ENCODE peak calls at places on chromosomes 6 and 20, in eight cellular contexts. M, H, O, X, B, N, T and A are unnamed samples.

GRCh38 chr6:131470549-131470948 is 102.5 kb upstream of the ARG1 start:
- DNase-seq in M (no peak), H (no peak), O (no peak), X (no peak), B (no peak), N (no peak), T (no peak), A (no peak)

GRCh38 chr6:22892452-22892851 is 323.1 kb downstream of the HDGFL1 start:
- DNase-seq in M (no peak), H (no peak), O (no peak), X (no peak), B (no peak), N (no peak), T (no peak), A (no peak)

GRCh38 chr20:47319517-47320252 is 36.8 kb downstream of the ZMYND8 start:
- DNase-seq in M (no peak), H (peak; percentile 73), O (peak; percentile 78), X (peak; percentile 73), B (peak; percentile 84), N (no peak), T (peak; percentile 93), A (peak; percentile 79)

GRCh38 chr20:44038681-44039123 is 124.0 kb downstream of the TOX2 start:
- DNase-seq in M (peak; percentile 61), H (no peak), O (no peak), X (peak; percentile 30), B (peak; percentile 54), N (no peak), T (peak; percentile 21), A (peak; percentile 48)

GRCh38 chr20:37395921-37396519 is 50.1 kb downstream of the SRC start:
- DNase-seq in M (no peak), H (no peak), O (no peak), X (no peak), B (no peak), N (peak; percentile 53), T (no peak), A (no peak)

GRCh38 chr6:2848851-2849250 is 7.2 kb upstream of the SERPINB1 start:
- DNase-seq in M (peak; percentile 86), H (peak; percentile 58), O (no peak), X (no peak), B (no peak), N (peak; percentile 45), T (peak; percentile 49), A (no peak)

GRCh38 chr6:167647750-167648470 is 178.8 kb upstream of the AFDN start:
- DNase-seq in M (peak; percentile 35), H (no peak), O (no peak), X (no peak), B (no peak), N (no peak), T (no peak), A (no peak)

GRCh38 chr6:84728602-84729001 is 35.8 kb downstream of the TBX18 start:
- DNase-seq in M (no peak), H (no peak), O (peak; percentile 15), X (no peak), B (no peak), N (peak; percentile 42), T (no peak), A (no peak)

GRCh38 chr6:24836116-24836515 is 37.4 kb upstream of the ARMH2 start:
- DNase-seq in M (no peak), H (no peak), O (no peak), X (no peak), B (no peak), N (no peak), T (no peak), A (no peak)

GRCh38 chr6:81788748-81789147 is 36.3 kb upstream of the TENT5A start:
- DNase-seq in M (no peak), H (no peak), O (no peak), X (no peak), B (no peak), N (no peak), T (no peak), A (no peak)

GRCh38 chr6:168968228-168968627 is 285.4 kb downstream of the THBS2 start:
- DNase-seq in M (no peak), H (peak; percentile 57), O (no peak), X (no peak), B (no peak), N (peak; percentile 17), T (no peak), A (peak; percentile 86)

GRCh38 chr6:21883929-21884328 is 290.4 kb downstream of the SOX4 start:
- DNase-seq in M (no peak), H (no peak), O (no peak), X (no peak), B (no peak), N (no peak), T (no peak), A (no peak)

GRCh38 chr20:50594591-50595432 is 84.6 kb downstream of the PTPN1 start:
- DNase-seq in M (no peak), H (no peak), O (no peak), X (no peak), B (no peak), N (peak; percentile 31), T (no peak), A (no peak)
- TF ChIP-seq POLR2A in M (no peak), H (no peak), O (no peak), X (no peak), B (no peak), N (peak; percentile 19), T (no peak), A (no peak)

GRCh38 chr6:114164206-114164605 is 178.6 kb downstream of the HS3ST5 start:
- DNase-seq in M (no peak), H (no peak), O (no peak), X (no peak), B (no peak), N (no peak), T (no peak), A (no peak)
- TF ChIP-seq POLR2AphosphoS5 in M (no peak), H (no peak), O (no peak), X (no peak), B (no peak), N (no peak), T (no peak), A (no peak)

GRCh38 chr20:63896136-63896890 is 1.4 kb downstream of the DNAJC5 start:
- DNase-seq in M (peak; percentile 89), H (peak; percentile 65), O (no peak), X (no peak), B (no peak), N (peak; percentile 33), T (peak; percentile 81), A (no peak)

GRCh38 chr20:63895886-63896135 is 885 bp downstream of the DNAJC5 start:
- DNase-seq in M (no peak), H (no peak), O (no peak), X (no peak), B (no peak), N (no peak), T (no peak), A (no peak)

GRCh38 chr20:63893999-63894357 is 948 bp upstream of the DNAJC5 start:
- DNase-seq in M (no peak), H (no peak), O (no peak), X (no peak), B (no peak), N (no peak), T (no peak), A (no peak)

GRCh38 chr20:63895202-63895885 is 418 bp downstream of the DNAJC5 start:
- DNase-seq in M (peak; percentile 86), H (no peak), O (no peak), X (peak; percentile 56), B (no peak), N (no peak), T (no peak), A (no peak)

GRCh38 chr20:63894358-63895201 is at the start of gene DNAJC5:
- DNase-seq in M (peak; percentile 99), H (peak; percentile 97), O (peak; percentile 85), X (peak; percentile 99), B (peak; percentile 95), N (peak; percentile 100), T (peak; percentile 98), A (peak; percentile 97)
- H3K4me3 ChIP-seq in M (peak within 1 kb of the TSS; percentile 45), H (peak within 1 kb of the TSS; percentile 63), O (peak within 1 kb of the TSS; percentile 86), X (peak within 1 kb of the TSS; percentile 57), B (peak within 1 kb of the TSS; percentile 71), N (peak within 1 kb of the TSS; percentile 61), T (peak within 1 kb of the TSS; percentile 66), A (peak within 1 kb of the TSS; percentile 48)

DNA sequence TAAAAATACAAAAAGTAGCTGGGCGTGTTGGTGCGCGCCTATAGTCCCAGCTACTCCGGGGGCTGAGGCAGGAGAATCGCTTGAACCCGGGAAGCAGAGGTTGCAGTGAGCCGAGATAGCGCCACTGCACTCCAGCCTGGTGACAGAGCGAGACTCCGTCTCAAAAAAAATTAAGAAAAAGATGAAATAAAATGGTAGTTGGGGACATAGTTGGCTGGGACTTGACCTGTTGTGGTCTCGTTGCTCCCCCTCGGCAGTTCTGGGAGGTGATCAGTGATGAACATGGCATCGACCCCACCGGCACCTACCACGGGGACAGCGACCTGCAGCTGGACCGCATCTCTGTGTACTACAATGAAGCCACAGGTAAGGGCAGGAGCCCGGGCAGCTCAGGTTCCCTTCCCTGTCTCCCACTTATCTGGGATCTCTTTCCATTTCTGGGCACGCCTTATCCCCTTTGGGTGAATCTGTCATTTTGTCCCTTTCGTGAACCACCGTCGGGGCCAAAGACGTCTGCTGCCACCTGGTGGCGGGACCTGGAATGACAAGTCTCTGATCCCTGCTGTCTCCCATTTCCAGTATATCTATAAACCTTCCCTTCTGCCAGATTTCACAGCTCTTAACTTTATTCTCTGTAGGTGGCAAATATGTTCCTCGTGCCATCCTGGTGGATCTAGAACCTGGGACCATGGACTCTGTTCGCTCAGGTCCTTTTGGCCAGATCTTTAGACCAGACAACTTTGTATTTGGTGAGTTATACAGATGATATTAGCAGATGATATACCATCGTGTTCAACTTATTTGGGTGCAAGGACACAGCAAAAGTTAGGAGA is 2.3 kb downstream of the TUBB start:
- DNase-seq in M (peak; percentile 95), H (peak; percentile 89), O (peak; percentile 62), X (peak; percentile 92), B (peak; percentile 91), N (peak; percentile 68), T (peak; percentile 88), A (peak; percentile 89)
- TF ChIP-seq POLR2A in M (no peak), H (peak; percentile 15), O (no peak), X (peak; percentile 77), B (no peak), N (peak; percentile 54), T (no peak), A (no peak)

DNA sequence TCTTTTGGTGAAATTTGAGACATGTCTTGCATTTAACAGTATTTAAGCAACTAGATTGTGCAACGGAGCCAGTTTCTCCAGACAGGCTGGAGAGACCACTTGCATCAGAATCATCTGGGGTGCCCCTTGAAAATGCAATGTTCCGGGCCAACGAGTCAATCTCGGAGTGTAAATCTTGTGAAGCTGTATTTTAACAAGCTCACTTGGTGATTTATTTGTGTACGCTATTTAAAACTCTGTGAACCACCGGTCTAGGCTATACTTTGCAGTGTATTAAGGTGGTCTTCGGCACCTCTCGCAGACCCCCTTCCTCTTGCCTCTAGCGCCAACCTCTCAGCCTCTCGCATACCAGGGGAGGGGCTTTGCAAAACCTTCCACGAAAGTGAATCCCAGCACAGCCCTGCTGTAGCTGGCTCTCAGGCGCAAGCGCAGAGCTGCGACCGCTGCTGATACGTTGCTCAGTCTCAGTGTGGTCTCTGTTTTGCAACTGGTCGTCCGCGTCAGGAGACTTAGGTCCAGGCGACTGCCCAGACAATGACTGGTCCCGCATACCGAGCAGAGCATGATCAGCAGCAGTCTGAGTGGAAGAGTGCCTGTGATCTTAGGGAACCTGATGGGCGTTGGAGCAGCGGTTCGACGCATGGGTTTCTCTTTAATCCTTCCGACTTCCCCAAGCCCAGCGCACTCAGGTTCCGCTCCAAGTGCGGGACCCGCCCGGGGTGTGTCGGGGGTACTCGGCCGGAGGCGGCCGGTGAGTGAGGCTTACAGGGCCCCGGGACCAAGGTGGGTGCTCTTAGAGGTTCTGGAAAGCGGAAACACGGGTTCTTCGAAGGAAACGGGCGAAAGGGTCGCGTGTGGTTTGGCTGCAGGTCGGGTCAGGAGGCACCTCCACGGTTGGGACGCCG is at the start of gene ZNF391:
- DNase-seq in M (peak; percentile 91), H (peak; percentile 70), O (peak; percentile 53), X (peak; percentile 84), B (peak; percentile 85), N (peak; percentile 69), T (peak; percentile 67), A (peak; percentile 85)
- TF ChIP-seq POLR2AphosphoS5 in M (peak; percentile 86), H (peak; percentile 56), O (peak; percentile 79), X (peak; percentile 96), B (peak; percentile 4), N (peak; percentile 84), T (peak; percentile 75), A (peak; percentile 61)